ENCODE peak calls at places on chromosomes 7 and 10, in eight cellular contexts. W is kidney epithelial cell, Q is GM23338, Y is body of pancreas, D is upper lobe of right lung, H is neuronal stem cell, V is gastrocnemius medialis, T is PC-3. E is an unnamed sample.

GRCh38 chr7:126495739-126496138 is 757.0 kb downstream of the GRM8 start:
- DNase-seq in W (no peak), Q (no peak), Y (no peak), D (no peak), H (no peak), V (no peak), T (no peak), E (no peak)

GRCh38 chr7:76051840-76052239 is 3.9 kb downstream of the MDH2 start:
- DNase-seq in W (no peak), Q (no peak), Y (no peak), D (no peak), H (no peak), V (no peak), T (peak; percentile 14), E (no peak)

GRCh38 chr7:123622660-123623386 is 21.2 kb downstream of the ASB15 start:
- DNase-seq in W (no peak), Q (no peak), Y (peak; percentile 16), D (no peak), H (no peak), V (peak; percentile 85), T (no peak), E (no peak)

GRCh38 chr7:93442478-93443224 is 131.9 kb downstream of the CALCR start:
- DNase-seq in W (peak; percentile 1), Q (peak; percentile 86), Y (peak; percentile 6), D (no peak), H (peak; percentile 1), V (no peak), T (peak; percentile 49), E (peak; percentile 53)

GRCh38 chr7:7212612-7213011 is 30.3 kb downstream of the C1GALT1 start:
- DNase-seq in W (no peak), Q (peak; percentile 83), Y (no peak), D (no peak), H (no peak), V (no peak), T (no peak), E (no peak)

GRCh38 chr10:26448706-26449435 is 10.7 kb downstream of the APBB1IP start:
- DNase-seq in W (no peak), Q (peak; percentile 19), Y (peak; percentile 12), D (no peak), H (no peak), V (no peak), T (peak; percentile 8), E (no peak)

GRCh38 chr7:131365876-131366275 is 38.2 kb downstream of the MKLN1 start:
- DNase-seq in W (no peak), Q (no peak), Y (no peak), D (no peak), H (no peak), V (no peak), T (no peak), E (no peak)

GRCh38 chr10:26534384-26534783 is 96.2 kb downstream of the APBB1IP start:
- DNase-seq in W (no peak), Q (peak; percentile 88), Y (no peak), D (no peak), H (no peak), V (no peak), T (no peak), E (no peak)

GRCh38 chr7:23615331-23615730 is 18.1 kb downstream of the CCDC126 start:
- DNase-seq in W (no peak), Q (no peak), Y (no peak), D (no peak), H (no peak), V (no peak), T (no peak), E (no peak)

GRCh38 chr7:7527047-7527446 is 8.6 kb downstream of the COL28A1 start:
- DNase-seq in W (no peak), Q (no peak), Y (no peak), D (no peak), H (no peak), V (no peak), T (no peak), E (no peak)

GRCh38 chr10:13990392-13990805 is 340.3 kb downstream of the FRMD4A start:
- DNase-seq in W (no peak), Q (no peak), Y (peak; percentile 40), D (no peak), H (no peak), V (peak; percentile 23), T (no peak), E (no peak)

GRCh38 chr10:61890430-61890829 is 11.1 kb upstream of the ARID5B start:
- DNase-seq in W (no peak), Q (no peak), Y (no peak), D (no peak), H (no peak), V (no peak), T (peak; percentile 77), E (no peak)

GRCh38 chr7:92652536-92652935 is 62.3 kb upstream of the FAM133B start:
- DNase-seq in W (no peak), Q (no peak), Y (no peak), D (no peak), H (no peak), V (no peak), T (no peak), E (no peak)

GRCh38 chr7:101996131-101996691 is 178.8 kb downstream of the CUX1 start:
- DNase-seq in W (no peak), Q (peak; percentile 22), Y (no peak), D (no peak), H (no peak), V (no peak), T (no peak), E (no peak)

GRCh38 chr10:80408198-80409085 is at the start of gene PRXL2A:
- DNase-seq in W (no peak), Q (peak; percentile 93), Y (peak; percentile 87), D (peak; percentile 95), H (peak; percentile 85), V (peak; percentile 59), T (no peak), E (peak; percentile 91)

GRCh38 chr7:92159-92767 is 100.1 kb upstream of the FAM20C start:
- DNase-seq in W (no peak), Q (no peak), Y (no peak), D (no peak), H (peak; percentile 72), V (no peak), T (no peak), E (no peak)

GRCh38 chr7:16660702-16661464 is 14.9 kb downstream of the BZW2 start:
- DNase-seq in W (no peak), Q (no peak), Y (no peak), D (no peak), H (no peak), V (no peak), T (peak; percentile 70), E (no peak)

GRCh38 chr7:16652888-16653287 is 6.9 kb downstream of the BZW2 start:
- DNase-seq in W (no peak), Q (no peak), Y (peak; percentile 31), D (no peak), H (no peak), V (no peak), T (peak; percentile 71), E (no peak)

GRCh38 chr7:16655394-16655793 is 9.4 kb downstream of the BZW2 start:
- DNase-seq in W (no peak), Q (no peak), Y (no peak), D (no peak), H (no peak), V (no peak), T (no peak), E (no peak)

GRCh38 chr7:16661924-16662323 is 15.9 kb downstream of the BZW2 start:
- DNase-seq in W (no peak), Q (no peak), Y (no peak), D (no peak), H (no peak), V (no peak), T (no peak), E (no peak)

GRCh38 chr7:16657656-16658279 is 11.8 kb downstream of the BZW2 start:
- DNase-seq in W (no peak), Q (peak; percentile 84), Y (peak; percentile 42), D (no peak), H (no peak), V (peak; percentile 34), T (peak; percentile 37), E (peak; percentile 28)
- H3K36me3 ChIP-seq in W (no peaks in the 10 kb centered on the region), Q (no peaks in the 10 kb centered on the region), Y (no peaks in the 10 kb centered on the region), D (no peaks in the 10 kb centered on the region), H (no peaks in the 10 kb centered on the region), V (no peaks in the 10 kb centered on the region), T (peaks cover 8% of the 10 kb centered on the region), E (peaks cover 8% of the 10 kb centered on the region)

GRCh38 chr7:134820778-134821177 is 41.3 kb downstream of the CALD1 start:
- DNase-seq in W (no peak), Q (no peak), Y (no peak), D (no peak), H (no peak), V (no peak), T (no peak), E (no peak)
- H3K36me3 ChIP-seq in W (no peaks in the 10 kb centered on the region), Q (no peaks in the 10 kb centered on the region), Y (no peaks in the 10 kb centered on the region), D (no peaks in the 10 kb centered on the region), H (no peaks in the 10 kb centered on the region), V (no peaks in the 10 kb centered on the region), T (no peaks in the 10 kb centered on the region), E (no peaks in the 10 kb centered on the region)

GRCh38 chr7:46349490-46349889 is 428.4 kb upstream of the IGFBP3 start:
- DNase-seq in W (no peak), Q (no peak), Y (no peak), D (no peak), H (no peak), V (no peak), T (no peak), E (no peak)
- H3K36me3 ChIP-seq in W (no peaks in the 10 kb centered on the region), Q (no peaks in the 10 kb centered on the region), Y (no peaks in the 10 kb centered on the region), D (no peaks in the 10 kb centered on the region), H (no peaks in the 10 kb centered on the region), V (no peaks in the 10 kb centered on the region), T (no peaks in the 10 kb centered on the region), E (no peaks in the 10 kb centered on the region)

GRCh38 chr7:105060923-105061322 is 46.9 kb downstream of the KMT2E start:
- DNase-seq in W (no peak), Q (no peak), Y (no peak), D (no peak), H (no peak), V (no peak), T (no peak), E (no peak)
- H3K36me3 ChIP-seq in W (no peaks in the 10 kb centered on the region), Q (peaks cover 6% of the 10 kb centered on the region), Y (no peaks in the 10 kb centered on the region), D (peaks cover 36% of the 10 kb centered on the region), H (peaks cover 5% of the 10 kb centered on the region), V (no peaks in the 10 kb centered on the region), T (peaks cover 7% of the 10 kb centered on the region), E (peaks cover 24% of the 10 kb centered on the region)

DNA sequence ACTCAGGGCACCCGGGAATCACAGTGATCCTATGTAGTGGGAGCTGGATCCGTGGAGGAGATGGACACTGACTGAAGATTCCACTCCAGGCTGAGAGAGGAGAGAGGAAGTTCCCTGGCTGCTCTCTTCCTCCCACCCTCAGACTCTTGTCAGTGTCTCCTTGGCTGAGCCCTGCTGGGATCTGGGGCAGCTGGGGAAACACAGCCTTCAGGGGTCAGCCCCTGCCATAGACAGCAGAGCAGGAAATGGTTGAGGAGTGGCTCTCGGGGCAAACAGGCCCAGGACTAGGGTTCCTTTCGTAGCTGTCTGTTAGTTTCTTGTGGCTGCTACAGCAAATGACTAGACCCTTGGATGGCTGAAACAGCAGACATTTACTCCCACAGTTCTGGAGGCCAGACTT is 174.4 kb upstream of the BMPER start:
- DNase-seq in W (no peak), Q (no peak), Y (no peak), D (no peak), H (no peak), V (no peak), T (no peak), E (no peak)
- H3K36me3 ChIP-seq in W (no peaks in the 10 kb centered on the region), Q (no peaks in the 10 kb centered on the region), Y (no peaks in the 10 kb centered on the region), D (no peaks in the 10 kb centered on the region), H (no peaks in the 10 kb centered on the region), V (no peaks in the 10 kb centered on the region), T (no peaks in the 10 kb centered on the region), E (no peaks in the 10 kb centered on the region)

GRCh38 chr7:26930201-26930600 is 65.8 kb upstream of the SKAP2 start:
- DNase-seq in W (no peak), Q (no peak), Y (no peak), D (no peak), H (no peak), V (no peak), T (peak; percentile 5), E (no peak)
- H3K36me3 ChIP-seq in W (no peaks in the 10 kb centered on the region), Q (no peaks in the 10 kb centered on the region), Y (no peaks in the 10 kb centered on the region), D (no peaks in the 10 kb centered on the region), H (no peaks in the 10 kb centered on the region), V (no peaks in the 10 kb centered on the region), T (no peaks in the 10 kb centered on the region), E (no peaks in the 10 kb centered on the region)

E was measured in BE2C.